ENCODE peak calls at places on chromosomes 16 and 17, in eight cellular contexts. One of them, this sample, is unnamed.

GRCh38 chr16:86512301-86512859 is 2.1 kb downstream of the FOXF1 start:
- DNase-seq in endodermal cell: peak; percentile 79
- DNase-seq in mucosa of descending colon: no peak
- DNase-seq in cardiac muscle cell: no peak
- DNase-seq in heart left ventricle: no peak
- DNase-seq in breast epithelium: no peak
- DNase-seq in body of pancreas: no peak
- DNase-seq in fibroblast of lung: no peak
- DNase-seq in this sample: peak; percentile 63

GRCh38 chr17:40361063-40361924 is 3.2 kb downstream of the GJD3 start:
- DNase-seq in endodermal cell: peak; percentile 70
- DNase-seq in mucosa of descending colon: no peak
- DNase-seq in cardiac muscle cell: no peak
- DNase-seq in heart left ventricle: peak; percentile 8
- DNase-seq in breast epithelium: no peak
- DNase-seq in body of pancreas: no peak
- DNase-seq in fibroblast of lung: no peak
- DNase-seq in this sample: no peak

GRCh38 chr16:73304008-73304814 is 256.3 kb upstream of the ZFHX3 start:
- DNase-seq in endodermal cell: no peak
- DNase-seq in mucosa of descending colon: no peak
- DNase-seq in cardiac muscle cell: peak; percentile 16
- DNase-seq in heart left ventricle: no peak
- DNase-seq in breast epithelium: no peak
- DNase-seq in body of pancreas: no peak
- DNase-seq in fibroblast of lung: no peak
- DNase-seq in this sample: no peak

GRCh38 chr17:62187681-62188080 is 122.6 kb upstream of the MED13 start:
- DNase-seq in endodermal cell: no peak
- DNase-seq in mucosa of descending colon: peak; percentile 37
- DNase-seq in cardiac muscle cell: no peak
- DNase-seq in heart left ventricle: no peak
- DNase-seq in breast epithelium: no peak
- DNase-seq in body of pancreas: no peak
- DNase-seq in fibroblast of lung: peak; percentile 59
- DNase-seq in this sample: no peak

GRCh38 chr16:14310519-14310991 is 239.4 kb downstream of the MRTFB start:
- DNase-seq in endodermal cell: peak; percentile 81
- DNase-seq in mucosa of descending colon: no peak
- DNase-seq in cardiac muscle cell: no peak
- DNase-seq in heart left ventricle: no peak
- DNase-seq in breast epithelium: no peak
- DNase-seq in body of pancreas: peak; percentile 39
- DNase-seq in fibroblast of lung: peak; percentile 86
- DNase-seq in this sample: no peak

GRCh38 chr17:29138184-29138955 is 41.8 kb downstream of the MYO18A start:
- DNase-seq in endodermal cell: peak; percentile 44
- DNase-seq in mucosa of descending colon: no peak
- DNase-seq in cardiac muscle cell: no peak
- DNase-seq in heart left ventricle: no peak
- DNase-seq in breast epithelium: no peak
- DNase-seq in body of pancreas: no peak
- DNase-seq in fibroblast of lung: no peak
- DNase-seq in this sample: no peak

GRCh38 chr17:39612291-39612894 is 4.7 kb upstream of the NEUROD2 start:
- DNase-seq in endodermal cell: no peak
- DNase-seq in mucosa of descending colon: no peak
- DNase-seq in cardiac muscle cell: no peak
- DNase-seq in heart left ventricle: no peak
- DNase-seq in breast epithelium: no peak
- DNase-seq in body of pancreas: no peak
- DNase-seq in fibroblast of lung: no peak
- DNase-seq in this sample: no peak

GRCh38 chr17:81456798-81457197 is 55.8 kb downstream of the ACTG1 start:
- DNase-seq in endodermal cell: no peak
- DNase-seq in mucosa of descending colon: no peak
- DNase-seq in cardiac muscle cell: peak; percentile 78
- DNase-seq in heart left ventricle: no peak
- DNase-seq in breast epithelium: no peak
- DNase-seq in body of pancreas: peak; percentile 35
- DNase-seq in fibroblast of lung: no peak
- DNase-seq in this sample: no peak

GRCh38 chr17:65487161-65487560 is 74.3 kb downstream of the AXIN2 start:
- DNase-seq in endodermal cell: no peak
- DNase-seq in mucosa of descending colon: no peak
- DNase-seq in cardiac muscle cell: no peak
- DNase-seq in heart left ventricle: no peak
- DNase-seq in breast epithelium: no peak
- DNase-seq in body of pancreas: no peak
- DNase-seq in fibroblast of lung: no peak
- DNase-seq in this sample: no peak

GRCh38 chr17:77096570-77097214 is 44.1 kb upstream of the SEC14L1 start:
- DNase-seq in endodermal cell: no peak
- DNase-seq in mucosa of descending colon: no peak
- DNase-seq in cardiac muscle cell: peak; percentile 18
- DNase-seq in heart left ventricle: peak; percentile 51
- DNase-seq in breast epithelium: no peak
- DNase-seq in body of pancreas: peak; percentile 57
- DNase-seq in fibroblast of lung: peak; percentile 74
- DNase-seq in this sample: no peak

GRCh38 chr16:6964679-6965078 is 368.0 kb upstream of the RBFOX1 start:
- DNase-seq in endodermal cell: peak; percentile 75
- DNase-seq in mucosa of descending colon: no peak
- DNase-seq in cardiac muscle cell: no peak
- DNase-seq in heart left ventricle: no peak
- DNase-seq in breast epithelium: no peak
- DNase-seq in body of pancreas: no peak
- DNase-seq in fibroblast of lung: no peak
- DNase-seq in this sample: no peak

DNA sequence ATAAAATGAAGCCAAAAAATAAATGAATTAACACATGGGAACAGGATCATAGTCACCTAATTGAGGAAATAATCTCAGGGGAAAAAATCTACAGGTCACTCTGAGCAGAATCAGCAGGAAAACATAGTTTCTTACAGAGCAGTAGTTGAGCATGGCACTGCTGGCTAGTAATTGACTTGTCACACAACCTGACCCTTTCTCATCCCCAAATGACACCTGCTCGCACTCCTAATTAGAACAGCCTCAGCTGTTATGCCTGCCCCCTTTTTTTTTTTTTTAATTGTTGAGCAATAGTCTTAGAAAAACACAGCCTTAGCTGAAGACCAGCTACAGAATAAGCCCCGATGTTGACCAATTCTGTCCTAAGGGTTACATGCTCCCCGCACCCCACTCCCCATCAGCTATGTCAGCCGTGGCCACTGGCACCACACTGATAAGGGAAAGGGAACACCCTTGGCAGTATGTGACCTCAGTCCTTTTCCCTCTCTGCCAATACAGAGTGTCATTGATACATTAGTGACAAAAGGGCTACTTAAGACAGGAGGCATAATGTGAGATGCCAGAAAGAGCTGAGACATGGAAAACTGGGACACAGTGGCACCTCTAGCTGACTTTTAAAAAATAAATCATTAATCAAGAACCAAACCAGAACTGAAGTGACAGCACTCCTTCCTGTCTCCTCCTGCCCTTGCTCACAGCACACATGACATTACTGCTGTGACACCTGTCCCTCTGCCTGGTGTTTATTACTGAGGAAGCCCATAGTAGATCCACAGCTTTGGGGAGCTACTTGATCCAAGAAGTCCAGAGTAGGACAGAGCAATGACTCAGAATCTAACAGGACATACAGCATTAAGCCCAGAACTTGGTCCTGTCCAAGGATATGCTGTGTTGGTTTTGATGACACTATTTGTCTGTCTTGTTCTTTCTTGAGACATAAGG is 41.7 kb downstream of the WDR59 start:
- DNase-seq in endodermal cell: peak; percentile 22
- DNase-seq in mucosa of descending colon: no peak
- DNase-seq in cardiac muscle cell: no peak
- DNase-seq in heart left ventricle: no peak
- DNase-seq in breast epithelium: no peak
- DNase-seq in body of pancreas: no peak
- DNase-seq in fibroblast of lung: no peak
- DNase-seq in this sample: no peak
- H3K4me1 ChIP-seq in endodermal cell: no peaks in the 10 kb centered on the region
- H3K4me1 ChIP-seq in mucosa of descending colon: no peaks in the 10 kb centered on the region
- H3K4me1 ChIP-seq in cardiac muscle cell: no peaks in the 10 kb centered on the region
- H3K4me1 ChIP-seq in heart left ventricle: no peaks in the 10 kb centered on the region
- H3K4me1 ChIP-seq in breast epithelium: no peaks in the 10 kb centered on the region
- H3K4me1 ChIP-seq in body of pancreas: peaks cover 6% of the 10 kb centered on the region
- H3K4me1 ChIP-seq in fibroblast of lung: no peaks in the 10 kb centered on the region
- H3K4me1 ChIP-seq in this sample: no peaks in the 10 kb centered on the region

DNA sequence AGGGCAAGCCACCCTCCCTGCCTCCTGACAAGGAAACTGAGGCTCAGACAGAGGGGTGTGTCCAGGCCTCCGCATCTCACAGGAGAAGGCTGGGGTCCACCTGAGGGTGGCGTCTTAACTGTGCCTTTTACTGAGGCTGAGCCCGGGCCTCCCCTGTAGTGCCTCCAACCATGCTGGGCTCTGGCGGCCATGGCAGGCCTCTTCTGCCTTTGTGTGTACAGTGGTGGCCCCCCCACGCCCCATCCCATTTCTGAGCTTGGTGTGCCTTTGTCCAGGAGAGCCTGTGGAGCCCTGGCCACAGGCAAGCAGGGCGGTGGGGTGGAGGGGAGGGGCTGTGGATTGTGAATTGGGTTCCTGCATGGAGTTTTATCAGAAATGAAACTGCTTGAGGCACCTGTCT is 31.2 kb downstream of the MGRN1 start:
- DNase-seq in endodermal cell: no peak
- DNase-seq in mucosa of descending colon: no peak
- DNase-seq in cardiac muscle cell: no peak
- DNase-seq in heart left ventricle: no peak
- DNase-seq in breast epithelium: no peak
- DNase-seq in body of pancreas: no peak
- DNase-seq in fibroblast of lung: no peak
- DNase-seq in this sample: no peak
- H3K36me3 ChIP-seq in endodermal cell: peaks cover 21% of the 10 kb centered on the region
- H3K36me3 ChIP-seq in mucosa of descending colon: peaks cover 9% of the 10 kb centered on the region
- H3K36me3 ChIP-seq in cardiac muscle cell: peaks cover 7% of the 10 kb centered on the region
- H3K36me3 ChIP-seq in heart left ventricle: peaks cover 92% of the 10 kb centered on the region
- H3K36me3 ChIP-seq in breast epithelium: no peaks in the 10 kb centered on the region
- H3K36me3 ChIP-seq in body of pancreas: peaks cover 8% of the 10 kb centered on the region
- H3K36me3 ChIP-seq in fibroblast of lung: peaks cover 19% of the 10 kb centered on the region
- H3K36me3 ChIP-seq in this sample: peaks cover 78% of the 10 kb centered on the region

GRCh38 chr16:89413811-89414585 is 76.4 kb downstream of the ANKRD11 start:
- DNase-seq in endodermal cell: no peak
- DNase-seq in mucosa of descending colon: no peak
- DNase-seq in cardiac muscle cell: no peak
- DNase-seq in heart left ventricle: no peak
- DNase-seq in breast epithelium: no peak
- DNase-seq in body of pancreas: no peak
- DNase-seq in fibroblast of lung: no peak
- DNase-seq in this sample: no peak

GRCh38 chr16:89411335-89411850 is 79.0 kb downstream of the ANKRD11 start:
- DNase-seq in endodermal cell: no peak
- DNase-seq in mucosa of descending colon: no peak
- DNase-seq in cardiac muscle cell: no peak
- DNase-seq in heart left ventricle: no peak
- DNase-seq in breast epithelium: no peak
- DNase-seq in body of pancreas: no peak
- DNase-seq in fibroblast of lung: no peak
- DNase-seq in this sample: no peak

GRCh38 chr16:89410794-89411309 is 79.5 kb downstream of the ANKRD11 start:
- DNase-seq in endodermal cell: no peak
- DNase-seq in mucosa of descending colon: peak; percentile 62
- DNase-seq in cardiac muscle cell: no peak
- DNase-seq in heart left ventricle: peak; percentile 62
- DNase-seq in breast epithelium: peak; percentile 50
- DNase-seq in body of pancreas: peak; percentile 97
- DNase-seq in fibroblast of lung: peak; percentile 93
- DNase-seq in this sample: peak; percentile 83

GRCh38 chr16:89410322-89410721 is 80.0 kb downstream of the ANKRD11 start:
- DNase-seq in endodermal cell: no peak
- DNase-seq in mucosa of descending colon: no peak
- DNase-seq in cardiac muscle cell: no peak
- DNase-seq in heart left ventricle: no peak
- DNase-seq in breast epithelium: no peak
- DNase-seq in body of pancreas: no peak
- DNase-seq in fibroblast of lung: no peak
- DNase-seq in this sample: no peak

DNA sequence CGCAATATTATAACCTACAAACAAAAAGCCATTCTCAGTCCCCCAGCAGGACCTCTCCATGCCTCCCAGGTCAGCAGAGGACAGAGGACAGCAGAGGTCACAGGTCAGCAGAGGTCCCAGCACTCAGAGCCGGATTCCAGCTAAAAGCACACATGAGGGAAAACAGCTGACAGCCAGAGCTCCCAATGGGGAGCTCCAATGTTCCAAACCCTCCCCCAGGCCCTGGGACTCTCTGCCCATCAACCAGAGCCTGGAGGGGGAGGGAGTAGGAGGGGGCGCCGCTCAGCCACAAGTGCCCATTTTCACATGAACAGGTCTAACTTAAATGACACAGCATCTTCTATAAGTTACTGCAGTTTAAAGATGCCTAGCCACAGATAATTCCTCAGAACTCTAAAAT is 77.5 kb downstream of the ANKRD11 start:
- DNase-seq in endodermal cell: no peak
- DNase-seq in mucosa of descending colon: no peak
- DNase-seq in cardiac muscle cell: peak; percentile 52
- DNase-seq in heart left ventricle: peak; percentile 50
- DNase-seq in breast epithelium: no peak
- DNase-seq in body of pancreas: peak; percentile 40
- DNase-seq in fibroblast of lung: no peak
- DNase-seq in this sample: no peak
- H3K4me1 ChIP-seq in endodermal cell: peaks cover 13% of the 10 kb centered on the region
- H3K4me1 ChIP-seq in mucosa of descending colon: peaks cover 41% of the 10 kb centered on the region
- H3K4me1 ChIP-seq in cardiac muscle cell: peaks cover 46% of the 10 kb centered on the region
- H3K4me1 ChIP-seq in heart left ventricle: peaks cover 83% of the 10 kb centered on the region
- H3K4me1 ChIP-seq in breast epithelium: peaks cover 3% of the 10 kb centered on the region
- H3K4me1 ChIP-seq in body of pancreas: peaks cover 87% of the 10 kb centered on the region
- H3K4me1 ChIP-seq in fibroblast of lung: peaks cover 21% of the 10 kb centered on the region
- H3K4me1 ChIP-seq in this sample: peaks cover 62% of the 10 kb centered on the region

DNA sequence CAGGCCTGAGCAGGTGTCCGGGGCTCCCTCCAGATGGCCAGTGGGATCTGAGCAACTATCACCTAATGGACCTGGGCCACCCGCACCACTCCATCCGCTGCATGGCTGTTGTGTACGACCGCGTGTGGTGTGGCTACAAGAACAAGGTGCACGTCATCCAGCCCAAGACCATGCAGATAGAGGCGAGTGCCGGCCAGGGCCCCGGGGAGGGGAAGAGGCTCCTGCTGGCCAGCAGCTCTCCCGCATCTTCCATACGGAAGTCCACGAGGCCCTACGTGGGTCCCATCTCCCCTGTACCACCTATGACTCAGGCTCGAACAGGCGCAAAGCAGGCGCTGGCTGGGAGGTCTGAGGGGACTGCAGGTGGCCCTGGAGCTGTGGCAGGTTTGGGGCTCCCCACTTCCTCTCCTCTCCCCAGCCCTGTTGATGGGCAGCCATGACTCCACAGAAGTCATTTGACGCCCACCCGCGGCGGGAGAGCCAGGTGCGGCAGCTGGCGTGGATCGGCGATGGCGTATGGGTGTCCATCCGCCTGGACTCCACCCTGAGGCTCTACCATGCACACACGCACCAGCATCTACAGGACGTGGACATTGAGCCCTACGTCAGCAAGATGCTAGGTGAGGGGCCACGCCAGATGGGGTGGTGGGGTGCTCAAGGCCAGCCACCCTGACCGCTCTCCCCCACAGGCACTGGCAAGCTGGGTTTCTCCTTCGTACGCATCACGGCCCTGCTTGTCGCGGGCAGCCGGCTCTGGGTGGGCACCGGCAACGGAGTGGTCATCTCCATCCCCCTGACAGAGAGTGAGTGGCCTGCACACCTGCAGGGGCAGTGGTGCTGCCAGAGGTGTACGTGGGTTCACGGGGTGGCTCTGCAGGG is 4.0 kb downstream of the NME3 start:
- DNase-seq in endodermal cell: no peak
- DNase-seq in mucosa of descending colon: no peak
- DNase-seq in cardiac muscle cell: no peak
- DNase-seq in heart left ventricle: no peak
- DNase-seq in breast epithelium: no peak
- DNase-seq in body of pancreas: no peak
- DNase-seq in fibroblast of lung: no peak
- DNase-seq in this sample: no peak
- H3K36me3 ChIP-seq in endodermal cell: peaks cover 23% of the 10 kb centered on the region
- H3K36me3 ChIP-seq in mucosa of descending colon: no peaks in the 10 kb centered on the region
- H3K36me3 ChIP-seq in cardiac muscle cell: peaks cover 34% of the 10 kb centered on the region
- H3K36me3 ChIP-seq in heart left ventricle: peaks cover 66% of the 10 kb centered on the region
- H3K36me3 ChIP-seq in breast epithelium: peaks cover 5% of the 10 kb centered on the region
- H3K36me3 ChIP-seq in body of pancreas: peaks cover 22% of the 10 kb centered on the region
- H3K36me3 ChIP-seq in fibroblast of lung: peaks cover 47% of the 10 kb centered on the region
- H3K36me3 ChIP-seq in this sample: peaks cover 49% of the 10 kb centered on the region

This sample was measured in upper lobe of right lung.